ENCODE peak calls at places on chromosomes 11 and 22, in six cellular contexts. G is T follicular helper cell; U is activated B cell treated with CpG ODN at 0.5 μM for 24 hours; N is brain microvascular endothelial cell; T is NCI-H1105 treated with DMSO at 0.1 percent for 48 hours; P is activated CD4-positive, alpha-beta T cell treated with anti-CD3 and anti-CD28 coated beads, Interleukin-2, amount 50 U/mL, for 48 hours. R is an unnamed sample.

GRCh38 chr11:62307950-62308349 is 9.1 kb upstream of the SCGB1D4 start:
- DNase-seq in N (no peak), G (no peak), U (no peak), P (no peak), T (no peak), R (no peak)

GRCh38 chr11:4560462-4560861 is 15.5 kb downstream of the OR52M1 start:
- DNase-seq in T (no peak), G (no peak), P (no peak), N (no peak), U (no peak), R (no peak)

GRCh38 chr11:1988667-1989317 is 8.8 kb downstream of the H19 start:
- DNase-seq in G (no peak), P (no peak), U (no peak), N (no peak), T (no peak), R (no peak)

GRCh38 chr22:29470159-29470855 is 9.7 kb upstream of the NEFH start:
- DNase-seq in P (peak; percentile 87), T (peak; percentile 63), U (peak; percentile 54), N (peak; percentile 37), G (peak; percentile 42), R (no peak)

GRCh38 chr11:64665381-64665780 is 57.6 kb downstream of the NRXN2 start:
- DNase-seq in P (no peak), T (no peak), N (no peak), U (no peak), G (no peak), R (no peak)

GRCh38 chr11:133842053-133842452 is 3.3 kb downstream of the SPATA19 start:
- DNase-seq in T (no peak), N (no peak), U (no peak), G (no peak), P (no peak), R (no peak)

GRCh38 chr11:89612111-89612510 is 98.0 kb upstream of the TRIM77 start:
- DNase-seq in G (no peak), N (no peak), P (no peak), T (no peak), U (no peak), R (no peak)

GRCh38 chr11:65609236-65609635 is 4.8 kb downstream of the MAP3K11 start:
- DNase-seq in U (no peak), N (no peak), P (no peak), T (no peak), G (no peak), R (no peak)

GRCh38 chr11:47259178-47259977 is 1.6 kb downstream of the NR1H3 start:
- DNase-seq in P (peak; percentile 42), N (no peak), G (no peak), T (no peak), U (no peak), R (no peak)

GRCh38 chr11:96967616-96968015 is 577.8 kb downstream of the JRKL start:
- DNase-seq in U (no peak), P (no peak), T (no peak), N (no peak), G (no peak), R (no peak)

GRCh38 chr11:64484308-64485061 is 106.5 kb upstream of the SLC22A12 start:
- DNase-seq in U (no peak), T (no peak), P (no peak), G (no peak), N (no peak), R (no peak)

GRCh38 chr11:84899740-84900139 is 727.4 kb downstream of the DLG2 start:
- DNase-seq in G (no peak), U (no peak), P (no peak), T (no peak), N (peak; percentile 30), R (no peak)

GRCh38 chr11:47327025-47327424 is 25.5 kb downstream of the MYBPC3 start:
- DNase-seq in N (no peak), U (no peak), G (no peak), P (no peak), T (peak; percentile 92), R (peak; percentile 72)

GRCh38 chr22:24402460-24403192 is 24.8 kb upstream of the ADORA2A start:
- DNase-seq in P (no peak), G (no peak), N (peak; percentile 91), U (no peak), T (peak; percentile 39), R (no peak)

GRCh38 chr22:35742342-35743100 is 24.8 kb downstream of the APOL5 start:
- DNase-seq in P (no peak), U (no peak), T (no peak), N (peak; percentile 81), G (no peak), R (no peak)

GRCh38 chr11:34890812-34891211 is 25.4 kb downstream of the APIP start:
- DNase-seq in T (peak; percentile 51), P (no peak), G (no peak), N (peak; percentile 6), U (no peak), R (no peak)

R was measured in vagina.